ENCODE peak calls at places on chromosome X, in nine cellular contexts. One of them, this sample, is unnamed.

GRCh38 chrX:20061869-20062254 is 54.8 kb downstream of the MAP7D2 start:
- DNase-seq in AG08396: peak; percentile 18
- DNase-seq in T-cell: no peak
- DNase-seq in MCF 10A: peak; percentile 29
- DNase-seq in NB4: no peak
- DNase-seq in heart left ventricle: no peak
- DNase-seq in stimulated activated CD8-positive, alpha-beta memory T cell treated with anti-CD3 and anti-CD28 coated beads, Interleukin-15, amount 100 ng/mL, for 48 hours: no peak
- DNase-seq in coronary artery: no peak
- DNase-seq in RPMI7951: peak; percentile 65
- DNase-seq in this sample: no peak

GRCh38 chrX:136200466-136200865 is 50.7 kb downstream of the MAP7D3 start:
- DNase-seq in MCF 10A: peak; percentile 52
- DNase-seq in heart left ventricle: no peak
- DNase-seq in RPMI7951: peak; percentile 28
- DNase-seq in T-cell: no peak
- DNase-seq in NB4: peak; percentile 15
- DNase-seq in AG08396: peak; percentile 23
- DNase-seq in stimulated activated CD8-positive, alpha-beta memory T cell treated with anti-CD3 and anti-CD28 coated beads, Interleukin-15, amount 100 ng/mL, for 48 hours: no peak
- DNase-seq in coronary artery: peak; percentile 68
- DNase-seq in this sample: peak; percentile 21

GRCh38 chrX:49204017-49204416 is 4.0 kb upstream of the SYP start:
- DNase-seq in T-cell: no peak
- DNase-seq in AG08396: no peak
- DNase-seq in MCF 10A: no peak
- DNase-seq in heart left ventricle: no peak
- DNase-seq in coronary artery: no peak
- DNase-seq in stimulated activated CD8-positive, alpha-beta memory T cell treated with anti-CD3 and anti-CD28 coated beads, Interleukin-15, amount 100 ng/mL, for 48 hours: no peak
- DNase-seq in RPMI7951: no peak
- DNase-seq in NB4: no peak
- DNase-seq in this sample: no peak

GRCh38 chrX:50035119-50035518 is 112.7 kb downstream of the CLCN5 start:
- DNase-seq in stimulated activated CD8-positive, alpha-beta memory T cell treated with anti-CD3 and anti-CD28 coated beads, Interleukin-15, amount 100 ng/mL, for 48 hours: no peak
- DNase-seq in AG08396: no peak
- DNase-seq in T-cell: no peak
- DNase-seq in NB4: no peak
- DNase-seq in heart left ventricle: no peak
- DNase-seq in RPMI7951: no peak
- DNase-seq in coronary artery: no peak
- DNase-seq in MCF 10A: no peak
- DNase-seq in this sample: no peak

GRCh38 chrX:43559643-43560042 is 96.5 kb upstream of the MAOA start:
- DNase-seq in stimulated activated CD8-positive, alpha-beta memory T cell treated with anti-CD3 and anti-CD28 coated beads, Interleukin-15, amount 100 ng/mL, for 48 hours: peak; percentile 5
- DNase-seq in heart left ventricle: no peak
- DNase-seq in MCF 10A: peak; percentile 73
- DNase-seq in T-cell: peak; percentile 26
- DNase-seq in AG08396: peak; percentile 19
- DNase-seq in coronary artery: peak; percentile 73
- DNase-seq in RPMI7951: peak; percentile 29
- DNase-seq in NB4: peak; percentile 49
- DNase-seq in this sample: no peak

GRCh38 chrX:43504394-43504793 is 151.7 kb upstream of the MAOA start:
- DNase-seq in heart left ventricle: no peak
- DNase-seq in coronary artery: no peak
- DNase-seq in stimulated activated CD8-positive, alpha-beta memory T cell treated with anti-CD3 and anti-CD28 coated beads, Interleukin-15, amount 100 ng/mL, for 48 hours: no peak
- DNase-seq in T-cell: no peak
- DNase-seq in AG08396: no peak
- DNase-seq in MCF 10A: peak; percentile 14
- DNase-seq in RPMI7951: no peak
- DNase-seq in NB4: no peak
- DNase-seq in this sample: no peak

GRCh38 chrX:139881130-139881529 is 51.7 kb downstream of the ATP11C start:
- DNase-seq in NB4: no peak
- DNase-seq in AG08396: no peak
- DNase-seq in RPMI7951: peak; percentile 56
- DNase-seq in MCF 10A: no peak
- DNase-seq in heart left ventricle: no peak
- DNase-seq in stimulated activated CD8-positive, alpha-beta memory T cell treated with anti-CD3 and anti-CD28 coated beads, Interleukin-15, amount 100 ng/mL, for 48 hours: no peak
- DNase-seq in T-cell: no peak
- DNase-seq in coronary artery: no peak
- DNase-seq in this sample: no peak

GRCh38 chrX:94053575-94053974 is 379.6 kb downstream of the FAM133A start:
- DNase-seq in heart left ventricle: no peak
- DNase-seq in coronary artery: no peak
- DNase-seq in RPMI7951: no peak
- DNase-seq in T-cell: no peak
- DNase-seq in NB4: no peak
- DNase-seq in MCF 10A: peak; percentile 72
- DNase-seq in AG08396: no peak
- DNase-seq in stimulated activated CD8-positive, alpha-beta memory T cell treated with anti-CD3 and anti-CD28 coated beads, Interleukin-15, amount 100 ng/mL, for 48 hours: no peak
- DNase-seq in this sample: no peak

GRCh38 chrX:69150294-69150960 is 14.8 kb downstream of the PJA1 start:
- DNase-seq in stimulated activated CD8-positive, alpha-beta memory T cell treated with anti-CD3 and anti-CD28 coated beads, Interleukin-15, amount 100 ng/mL, for 48 hours: no peak
- DNase-seq in heart left ventricle: no peak
- DNase-seq in NB4: no peak
- DNase-seq in coronary artery: no peak
- DNase-seq in RPMI7951: no peak
- DNase-seq in MCF 10A: peak; percentile 61
- DNase-seq in AG08396: no peak
- DNase-seq in T-cell: no peak
- DNase-seq in this sample: no peak

GRCh38 chrX:68292471-68292870 is 140.8 kb downstream of the OPHN1 start:
- DNase-seq in stimulated activated CD8-positive, alpha-beta memory T cell treated with anti-CD3 and anti-CD28 coated beads, Interleukin-15, amount 100 ng/mL, for 48 hours: no peak
- DNase-seq in RPMI7951: no peak
- DNase-seq in heart left ventricle: no peak
- DNase-seq in T-cell: no peak
- DNase-seq in MCF 10A: no peak
- DNase-seq in NB4: no peak
- DNase-seq in coronary artery: no peak
- DNase-seq in AG08396: no peak
- DNase-seq in this sample: no peak

GRCh38 chrX:108610141-108610540 is 126.2 kb downstream of the IRS4 start:
- DNase-seq in AG08396: no peak
- DNase-seq in stimulated activated CD8-positive, alpha-beta memory T cell treated with anti-CD3 and anti-CD28 coated beads, Interleukin-15, amount 100 ng/mL, for 48 hours: no peak
- DNase-seq in MCF 10A: no peak
- DNase-seq in NB4: no peak
- DNase-seq in coronary artery: no peak
- DNase-seq in T-cell: no peak
- DNase-seq in RPMI7951: no peak
- DNase-seq in heart left ventricle: no peak
- DNase-seq in this sample: no peak

GRCh38 chrX:124555036-124555595 is 208.8 kb downstream of the SH2D1A start:
- DNase-seq in coronary artery: no peak
- DNase-seq in heart left ventricle: no peak
- DNase-seq in RPMI7951: peak; percentile 59
- DNase-seq in AG08396: no peak
- DNase-seq in NB4: no peak
- DNase-seq in stimulated activated CD8-positive, alpha-beta memory T cell treated with anti-CD3 and anti-CD28 coated beads, Interleukin-15, amount 100 ng/mL, for 48 hours: no peak
- DNase-seq in MCF 10A: peak; percentile 58
- DNase-seq in T-cell: no peak
- DNase-seq in this sample: peak; percentile 50

GRCh38 chrX:42951747-42952146 is 173.8 kb upstream of the PPP1R2C start:
- DNase-seq in heart left ventricle: no peak
- DNase-seq in MCF 10A: no peak
- DNase-seq in T-cell: no peak
- DNase-seq in coronary artery: no peak
- DNase-seq in stimulated activated CD8-positive, alpha-beta memory T cell treated with anti-CD3 and anti-CD28 coated beads, Interleukin-15, amount 100 ng/mL, for 48 hours: no peak
- DNase-seq in NB4: no peak
- DNase-seq in AG08396: no peak
- DNase-seq in RPMI7951: no peak
- DNase-seq in this sample: no peak

GRCh38 chrX:22081475-22082092 is 49.5 kb downstream of the PHEX start:
- DNase-seq in MCF 10A: peak; percentile 79
- DNase-seq in T-cell: peak; percentile 44
- DNase-seq in AG08396: peak; percentile 56
- DNase-seq in coronary artery: no peak
- DNase-seq in RPMI7951: peak; percentile 62
- DNase-seq in stimulated activated CD8-positive, alpha-beta memory T cell treated with anti-CD3 and anti-CD28 coated beads, Interleukin-15, amount 100 ng/mL, for 48 hours: peak; percentile 18
- DNase-seq in heart left ventricle: peak; percentile 46
- DNase-seq in NB4: peak; percentile 61
- DNase-seq in this sample: peak; percentile 29

GRCh38 chrX:68018248-68019203 is 414.8 kb downstream of the OPHN1 start:
- DNase-seq in heart left ventricle: peak; percentile 29
- DNase-seq in T-cell: no peak
- DNase-seq in RPMI7951: peak; percentile 31
- DNase-seq in AG08396: peak; percentile 10
- DNase-seq in MCF 10A: peak; percentile 16
- DNase-seq in coronary artery: no peak
- DNase-seq in NB4: peak; percentile 35
- DNase-seq in stimulated activated CD8-positive, alpha-beta memory T cell treated with anti-CD3 and anti-CD28 coated beads, Interleukin-15, amount 100 ng/mL, for 48 hours: no peak
- DNase-seq in this sample: no peak

GRCh38 chrX:100353326-100353725 is 56.7 kb downstream of the PCDH19 start:
- DNase-seq in T-cell: no peak
- DNase-seq in stimulated activated CD8-positive, alpha-beta memory T cell treated with anti-CD3 and anti-CD28 coated beads, Interleukin-15, amount 100 ng/mL, for 48 hours: no peak
- DNase-seq in MCF 10A: peak; percentile 50
- DNase-seq in coronary artery: no peak
- DNase-seq in heart left ventricle: no peak
- DNase-seq in NB4: no peak
- DNase-seq in AG08396: no peak
- DNase-seq in RPMI7951: no peak
- DNase-seq in this sample: no peak

GRCh38 chrX:1108451-1109445 is 103.7 kb downstream of the CRLF2 start:
- DNase-seq in coronary artery: peak; percentile 45
- DNase-seq in stimulated activated CD8-positive, alpha-beta memory T cell treated with anti-CD3 and anti-CD28 coated beads, Interleukin-15, amount 100 ng/mL, for 48 hours: no peak
- DNase-seq in RPMI7951: no peak
- DNase-seq in AG08396: no peak
- DNase-seq in T-cell: no peak
- DNase-seq in NB4: no peak
- DNase-seq in MCF 10A: no peak
- DNase-seq in heart left ventricle: no peak
- DNase-seq in this sample: no peak

GRCh38 chrX:32191316-32191715 is 1020.0 kb downstream of the DMD start:
- DNase-seq in coronary artery: no peak
- DNase-seq in stimulated activated CD8-positive, alpha-beta memory T cell treated with anti-CD3 and anti-CD28 coated beads, Interleukin-15, amount 100 ng/mL, for 48 hours: no peak
- DNase-seq in NB4: no peak
- DNase-seq in heart left ventricle: no peak
- DNase-seq in MCF 10A: no peak
- DNase-seq in RPMI7951: no peak
- DNase-seq in AG08396: no peak
- DNase-seq in T-cell: no peak
- DNase-seq in this sample: no peak

GRCh38 chrX:23661671-23662070 is 5.6 kb upstream of the PRDX4 start:
- DNase-seq in stimulated activated CD8-positive, alpha-beta memory T cell treated with anti-CD3 and anti-CD28 coated beads, Interleukin-15, amount 100 ng/mL, for 48 hours: no peak
- DNase-seq in T-cell: no peak
- DNase-seq in RPMI7951: peak; percentile 28
- DNase-seq in NB4: no peak
- DNase-seq in heart left ventricle: no peak
- DNase-seq in AG08396: no peak
- DNase-seq in MCF 10A: no peak
- DNase-seq in coronary artery: no peak
- DNase-seq in this sample: no peak

GRCh38 chrX:37872303-37872655 is 24.9 kb upstream of the DYNLT3 start:
- DNase-seq in NB4: no peak
- DNase-seq in MCF 10A: no peak
- DNase-seq in T-cell: no peak
- DNase-seq in stimulated activated CD8-positive, alpha-beta memory T cell treated with anti-CD3 and anti-CD28 coated beads, Interleukin-15, amount 100 ng/mL, for 48 hours: no peak
- DNase-seq in heart left ventricle: no peak
- DNase-seq in AG08396: no peak
- DNase-seq in RPMI7951: no peak
- DNase-seq in coronary artery: no peak
- DNase-seq in this sample: no peak

GRCh38 chrX:115642895-115643530 is 82.0 kb downstream of the PLS3 start:
- DNase-seq in RPMI7951: peak; percentile 47
- DNase-seq in NB4: peak; percentile 44
- DNase-seq in AG08396: peak; percentile 35
- DNase-seq in T-cell: peak; percentile 10
- DNase-seq in stimulated activated CD8-positive, alpha-beta memory T cell treated with anti-CD3 and anti-CD28 coated beads, Interleukin-15, amount 100 ng/mL, for 48 hours: no peak
- DNase-seq in MCF 10A: peak; percentile 65
- DNase-seq in coronary artery: no peak
- DNase-seq in heart left ventricle: no peak
- DNase-seq in this sample: peak; percentile 11